ENCODE peak calls at places on chromosomes 7 and 10, in four cellular contexts. E is thoracic aorta, S is tibial nerve, V is neural progenitor cell. O is an unnamed sample. For H3K4me1, the result is how much of the 10 kb centered on the place peaks cover.

GRCh38 chr10:120477006-120477722 is 20.1 kb downstream of the PLPP4 start:
- DNase-seq in E (no peak), S (no peak), V (no peak), O (no peak)

GRCh38 chr10:111872591-111872990 is 311.0 kb downstream of the GPAM start:
- DNase-seq in E (no peak), S (no peak), V (no peak), O (no peak)

GRCh38 chr10:101228682-101229274 is 485 bp downstream of the LBX1 start:
- DNase-seq in E (no peak), S (no peak), V (peak), O (peak)

GRCh38 chr10:52617346-52617745 is 155.2 kb downstream of the MBL2 start:
- DNase-seq in E (no peak), S (no peak), V (no peak), O (no peak)

GRCh38 chr10:44195120-44196007 is 189.5 kb downstream of the CXCL12 start:
- DNase-seq in E (peak), S (peak), V (no peak), O (peak)

GRCh38 chr10:675532-675931 is 13.9 kb downstream of the DIP2C start:
- DNase-seq in E (no peak), S (no peak), V (no peak), O (no peak)

GRCh38 chr10:71625445-71626175 is 94.0 kb downstream of the C10orf105 start:
- DNase-seq in E (no peak), S (no peak), V (peak), O (no peak)

GRCh38 chr10:60646966-60647796 is 131.1 kb upstream of the CDK1 start:
- DNase-seq in E (no peak), S (no peak), V (peak), O (peak)

GRCh38 chr10:73889014-73889413 is 14.7 kb upstream of the CAMK2G start:
- DNase-seq in E (no peak), S (no peak), V (no peak), O (peak)

GRCh38 chr7:40544932-40545331 is 410.1 kb downstream of the SUGCT start:
- DNase-seq in E (no peak), S (no peak), V (no peak), O (no peak)

GRCh38 chr7:149285581-149285975 is 23.6 kb downstream of the ZNF783 start:
- DNase-seq in E (no peak), S (no peak), V (peak), O (peak)

GRCh38 chr7:6111041-6111440 is 79.9 kb downstream of the ANKRD61 start:
- DNase-seq in E (no peak), S (no peak), V (no peak), O (no peak)

GRCh38 chr10:94108200-94108599 is 114.5 kb downstream of the PLCE1 start:
- DNase-seq in E (no peak), S (no peak), V (no peak), O (no peak)

GRCh38 chr10:58665361-58665760 is 152.7 kb downstream of the BICC1 start:
- DNase-seq in E (no peak), S (no peak), V (no peak), O (no peak)

GRCh38 chr10:124667425-124668130 is 76.6 kb downstream of the FAM53B start:
- DNase-seq in E (no peak), S (no peak), V (no peak), O (no peak)

GRCh38 chr10:124668517-124669051 is 75.6 kb downstream of the FAM53B start:
- DNase-seq in E (no peak), S (no peak), V (no peak), O (no peak)

GRCh38 chr10:124670849-124671248 is 73.3 kb downstream of the FAM53B start:
- DNase-seq in E (no peak), S (no peak), V (no peak), O (no peak)

GRCh38 chr10:124669824-124670654 is 74.1 kb downstream of the FAM53B start:
- DNase-seq in E (no peak), S (no peak), V (no peak), O (no peak)

DNA sequence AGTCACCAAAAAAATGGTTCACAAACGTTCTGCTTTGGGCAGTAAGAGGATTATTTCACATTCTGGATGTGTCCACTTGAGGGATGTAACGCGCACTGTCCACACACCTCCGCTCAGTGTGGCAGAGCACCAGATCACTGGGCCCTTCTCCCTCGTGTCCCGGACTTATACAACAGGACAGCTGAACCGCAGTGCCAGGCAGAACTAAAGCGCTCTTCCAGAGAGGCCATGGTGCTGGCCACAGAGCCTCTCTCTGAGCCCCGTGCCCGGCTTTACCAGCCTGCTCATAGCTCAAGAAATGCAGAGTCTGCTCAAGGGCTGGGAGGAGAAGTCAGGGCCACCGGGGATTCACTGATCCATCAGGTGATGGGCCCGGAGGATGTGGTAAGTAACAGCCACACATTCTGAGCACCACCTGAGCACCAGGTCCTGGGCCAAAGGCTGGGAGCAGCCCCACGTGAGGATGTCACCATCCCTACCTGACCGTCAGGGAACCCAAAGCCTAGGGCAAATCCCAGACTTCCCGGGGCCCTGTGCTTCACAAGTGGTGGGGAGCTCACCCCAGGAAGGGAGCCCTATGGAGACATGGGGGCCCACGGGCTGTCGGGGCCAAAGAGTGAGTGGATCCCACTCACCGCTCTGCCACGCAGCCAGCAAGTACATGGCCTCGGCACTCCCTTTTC is 74.9 kb downstream of the FAM53B start:
- DNase-seq in E (no peak), S (no peak), V (no peak), O (no peak)
- H3K4me1 ChIP-seq in E (under half), S (half or more), V (half or more), O (under half)

GRCh38 chr10:76411719-76412435 is 980.5 kb downstream of the LRMDA start:
- DNase-seq in E (no peak), S (peak), V (no peak), O (no peak)
- H3K27ac ChIP-seq in E (no peak), S (peak), V (no peak), O (no peak)

GRCh38 chr7:106068986-106069385 is 43.1 kb downstream of the SYPL1 start:
- DNase-seq in E (no peak), S (no peak), V (no peak), O (no peak)

GRCh38 chr7:106065560-106066500 is 46.3 kb downstream of the SYPL1 start:
- DNase-seq in E (no peak), S (no peak), V (peak), O (peak)

GRCh38 chr7:106068538-106068961 is 43.6 kb downstream of the SYPL1 start:
- DNase-seq in E (no peak), S (no peak), V (no peak), O (no peak)

GRCh38 chr7:106069471-106070200 is 42.5 kb downstream of the SYPL1 start:
- DNase-seq in E (no peak), S (no peak), V (no peak), O (no peak)

GRCh38 chr7:106067678-106068077 is 44.4 kb downstream of the SYPL1 start:
- DNase-seq in E (no peak), S (no peak), V (no peak), O (no peak)
- H3K4me1 ChIP-seq in E (under half), S (under half), V (under half), O (under half)

DNA sequence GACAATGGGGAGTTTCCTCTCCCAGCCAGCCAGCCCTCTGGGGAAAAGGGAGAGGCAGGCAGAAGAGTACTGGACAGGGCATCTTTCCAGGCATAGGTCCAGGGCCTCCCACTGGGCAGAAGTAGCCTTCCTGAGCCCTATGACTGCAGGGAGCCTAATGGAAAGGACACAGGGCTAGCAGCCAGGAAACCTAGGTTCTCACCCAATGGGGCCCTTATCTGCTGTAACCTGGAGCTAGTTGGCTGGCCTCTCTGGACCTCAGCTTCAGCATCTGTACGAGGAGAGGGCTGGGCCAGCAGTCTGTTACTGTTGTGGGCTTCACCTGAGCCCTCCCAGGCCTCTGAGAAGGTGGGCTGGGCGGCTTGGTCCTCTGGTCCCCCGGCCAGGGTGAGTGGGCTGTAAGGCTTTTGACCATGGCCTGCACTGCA is 22.4 kb downstream of the LDB3 start:
- DNase-seq in E (no peak), S (no peak), V (no peak), O (no peak)
- H3K27ac ChIP-seq in E (peak), S (no peak), V (no peak), O (no peak)

GRCh38 chr10:130020651-130021372 is 56.7 kb upstream of the EBF3 start:
- DNase-seq in E (no peak), S (no peak), V (no peak), O (no peak)

GRCh38 chr10:130023454-130024230 is 59.6 kb upstream of the EBF3 start:
- DNase-seq in E (no peak), S (no peak), V (no peak), O (no peak)

GRCh38 chr10:130021373-130021950 is 57.4 kb upstream of the EBF3 start:
- DNase-seq in E (no peak), S (no peak), V (no peak), O (no peak)

GRCh38 chr10:130022071-130022470 is 58.0 kb upstream of the EBF3 start:
- DNase-seq in E (no peak), S (no peak), V (no peak), O (peak)

GRCh38 chr10:130022501-130023299 is 58.6 kb upstream of the EBF3 start:
- DNase-seq in E (no peak), S (no peak), V (no peak), O (peak)
- H3K4me1 ChIP-seq in E (under half), S (under half), V (under half), O (under half)

GRCh38 chr10:45578384-45578946 is 94.1 kb downstream of the ZFAND4 start:
- DNase-seq in E (no peak), S (no peak), V (no peak), O (no peak)

GRCh38 chr10:45580781-45581496 is 91.6 kb downstream of the ZFAND4 start:
- DNase-seq in E (no peak), S (no peak), V (no peak), O (no peak)

GRCh38 chr10:45581497-45582385 is 90.8 kb downstream of the ZFAND4 start:
- DNase-seq in E (no peak), S (no peak), V (no peak), O (no peak)

GRCh38 chr10:45582386-45582781 is 90.2 kb downstream of the ZFAND4 start:
- DNase-seq in E (no peak), S (no peak), V (no peak), O (no peak)

DNA sequence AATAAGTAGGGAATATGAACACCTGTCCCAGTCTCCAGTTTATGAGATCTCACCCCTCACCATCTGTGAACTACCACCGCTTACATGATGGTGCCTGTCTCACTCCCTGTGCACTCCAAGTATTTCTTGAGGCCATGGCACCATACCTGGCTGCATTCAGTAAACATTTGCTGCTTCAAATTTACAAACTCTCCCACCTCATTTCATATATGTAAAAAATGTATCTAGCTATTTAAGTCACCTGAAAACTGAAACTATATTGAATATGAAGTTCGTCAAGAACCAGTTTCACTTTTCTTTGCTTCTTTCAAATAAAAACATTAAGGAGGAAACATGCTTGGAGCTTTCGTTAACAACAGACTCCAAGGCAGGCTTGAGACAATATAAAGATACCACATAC is 92.2 kb downstream of the ZFAND4 start:
- DNase-seq in E (no peak), S (no peak), V (no peak), O (no peak)
- H3K27ac ChIP-seq in E (no peak), S (no peak), V (no peak), O (no peak)

DNA sequence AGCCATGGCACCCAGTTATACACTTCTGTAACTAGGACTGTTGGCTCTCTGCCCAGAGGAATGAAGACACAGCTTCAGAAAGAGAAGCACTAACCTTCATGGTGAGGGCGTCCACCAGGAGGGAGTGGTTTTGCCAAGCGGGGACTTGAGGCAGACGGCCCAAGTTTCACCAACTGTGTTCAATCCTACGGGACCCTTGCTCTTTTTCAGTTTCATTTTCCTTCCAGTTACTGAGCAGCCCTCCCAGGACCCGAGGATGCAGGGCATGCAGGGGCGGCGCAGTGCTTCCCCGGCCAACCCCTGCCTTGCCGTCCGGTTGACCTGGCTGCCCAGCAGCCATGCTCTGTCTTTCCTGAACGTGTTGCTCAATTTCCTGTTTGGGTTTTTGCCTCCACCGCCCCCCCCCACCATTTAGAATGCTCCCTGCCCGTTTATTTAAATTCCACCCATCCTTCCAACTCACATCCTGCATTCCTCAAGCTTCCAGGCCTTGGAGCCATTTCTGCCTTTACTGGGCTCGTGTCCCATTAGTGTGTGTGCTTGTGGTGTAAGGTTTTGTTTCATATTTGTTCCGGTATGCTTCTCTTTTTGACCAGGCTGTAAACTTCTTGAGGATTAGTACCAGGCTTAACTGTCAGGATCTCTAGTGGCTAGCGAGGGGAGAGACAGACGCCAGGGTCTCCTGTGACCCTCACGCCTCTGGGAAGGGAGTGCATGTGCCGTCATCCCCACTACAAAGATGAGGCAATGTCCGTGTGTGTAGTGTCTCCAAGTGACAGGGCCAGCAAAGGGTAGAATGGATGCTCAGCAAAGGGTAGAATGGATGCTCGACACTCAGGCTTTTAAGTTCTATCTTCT is 31.6 kb downstream of the IL15RA start:
- DNase-seq in E (no peak), S (no peak), V (no peak), O (peak)
- H3K4me1 ChIP-seq in E (half or more), S (under half), V (under half), O (under half)

O was measured in SJCRH30.